ENCODE peak calls at places on chromosomes 7 and 10, in six cellular contexts. L is pancreas, K is thoracic aorta, E is brain microvascular endothelial cell, D is A673, H is HFF-Myc. F is an unnamed sample.
A peak's percentile ranks its signal among the peaks of the same experiment; 100 is the strongest.

GRCh38 chr10:36538945-36539586 is 586.3 kb upstream of the ANKRD30A start:
- DNase-seq in K (no peak), L (no peak), H (no peak), D (peak; percentile 88), E (peak; percentile 77), F (no peak)

GRCh38 chr10:121904888-121905287 is 22.9 kb downstream of the ATE1 start:
- DNase-seq in E (no peak), K (no peak), H (no peak), L (peak; percentile 23), D (no peak), F (no peak)

GRCh38 chr7:15686209-15686956 is at the start of gene MEOX2:
- DNase-seq in E (peak; percentile 29), L (peak; percentile 30), H (peak; percentile 86), K (no peak), D (peak; percentile 7), F (no peak)

GRCh38 chr7:66189695-66190503 is 15.2 kb upstream of the TPST1 start:
- DNase-seq in K (no peak), E (no peak), L (no peak), D (no peak), H (no peak), F (no peak)

GRCh38 chr10:21516270-21517131 is 9.0 kb downstream of the SKIDA1 start:
- DNase-seq in E (no peak), K (no peak), H (no peak), L (peak; percentile 51), D (peak; percentile 75), F (peak; percentile 71)

GRCh38 chr7:35565927-35566326 is 129.0 kb downstream of the HERPUD2 start:
- DNase-seq in E (no peak), K (no peak), L (no peak), H (peak; percentile 42), D (peak; percentile 30), F (no peak)

GRCh38 chr10:70052462-70053211 is at the start of gene MACROH2A2:
- DNase-seq in D (peak; percentile 93), E (peak; percentile 66), L (peak; percentile 65), K (no peak), H (no peak), F (peak; percentile 86)

GRCh38 chr10:101188942-101189341 is 40.3 kb downstream of the LBX1 start:
- DNase-seq in L (no peak), K (no peak), D (no peak), E (no peak), H (no peak), F (no peak)

GRCh38 chr10:75951026-75951589 is 519.7 kb downstream of the LRMDA start:
- DNase-seq in H (no peak), D (no peak), E (no peak), L (no peak), K (no peak), F (no peak)

GRCh38 chr7:53596230-53596629 is 560.8 kb downstream of the POM121L12 start:
- DNase-seq in H (no peak), E (no peak), D (no peak), K (no peak), L (no peak), F (no peak)

GRCh38 chr7:155456772-155457543 is 971 bp upstream of the EN2 start:
- DNase-seq in H (no peak), D (peak; percentile 83), L (peak; percentile 66), K (no peak), E (peak; percentile 8), F (peak; percentile 91)

GRCh38 chr10:112221545-112221944 is 38.0 kb upstream of the GPAM start:
- DNase-seq in K (no peak), E (no peak), D (no peak), L (no peak), H (no peak), F (no peak)

GRCh38 chr10:79328737-79329504 is 18.3 kb upstream of the PPIF start:
- DNase-seq in K (no peak), D (no peak), L (no peak), H (no peak), E (peak; percentile 14), F (no peak)

GRCh38 chr7:89685287-89685686 is 469.0 kb upstream of the STEAP1 start:
- DNase-seq in L (no peak), K (no peak), D (no peak), E (no peak), H (no peak), F (no peak)

F was measured in NCI-H1417.